ENCODE peak calls at places on chromosome 20, in six cellular contexts. V is DMS79, C is foreskin fibroblast, R is HTR-8/SVneo, J is dorsolateral prefrontal cortex, E is LoVo. Y is an unnamed sample.

GRCh38 chr20:43941476-43942212 is 27.0 kb downstream of the TOX2 start:
- DNase-seq in V (no peak), C (no peak), R (no peak), J (no peak), E (peak; percentile 41), Y (no peak)

GRCh38 chr20:3716195-3716834 is 3.9 kb upstream of the SIGLEC1 start:
- DNase-seq in V (no peak), C (peak; percentile 18), R (peak; percentile 48), J (no peak), E (peak; percentile 25), Y (no peak)

GRCh38 chr20:41344477-41344876 is 3.9 kb downstream of the LPIN3 start:
- DNase-seq in V (no peak), C (no peak), R (no peak), J (no peak), E (no peak), Y (no peak)

GRCh38 chr20:16498526-16499140 is 74.6 kb downstream of the KIF16B start:
- DNase-seq in V (no peak), C (no peak), R (no peak), J (no peak), E (no peak), Y (no peak)

GRCh38 chr20:60123096-60123495 is 164.9 kb downstream of the CDH26 start:
- DNase-seq in V (no peak), C (no peak), R (no peak), J (no peak), E (no peak), Y (no peak)

GRCh38 chr20:20930500-20930899 is 175.7 kb downstream of the LINC00237 start:
- DNase-seq in V (no peak), C (no peak), R (no peak), J (no peak), E (no peak), Y (no peak)

GRCh38 chr20:2693286-2693995 is 861 bp downstream of the EBF4 start:
- DNase-seq in V (no peak), C (no peak), R (peak; percentile 58), J (peak; percentile 28), E (no peak), Y (no peak)

GRCh38 chr20:29298759-29299613 is 1958.5 kb upstream of the DEFB115 start:
- DNase-seq in V (no peak), C (no peak), R (no peak), J (no peak), E (no peak), Y (no peak)

GRCh38 chr20:33437141-33437911 is 6.2 kb downstream of the SNTA1 start:
- DNase-seq in V (no peak), C (no peak), R (peak; percentile 63), J (peak; percentile 40), E (no peak), Y (peak; percentile 22)

GRCh38 chr20:51800769-51801219 is 1.5 kb downstream of the SALL4 start:
- DNase-seq in V (no peak), C (no peak), R (no peak), J (no peak), E (no peak), Y (no peak)

GRCh38 chr20:40812415-40813212 is 123.6 kb upstream of the MAFB start:
- DNase-seq in V (no peak), C (no peak), R (no peak), J (no peak), E (no peak), Y (no peak)

GRCh38 chr20:46954490-46955038 is 59.9 kb downstream of the EYA2 start:
- DNase-seq in V (no peak), C (peak; percentile 90), R (peak; percentile 97), J (no peak), E (no peak), Y (no peak)

GRCh38 chr20:49610701-49611538 is 43.0 kb upstream of the PTGIS start:
- DNase-seq in V (peak; percentile 65), C (no peak), R (peak; percentile 96), J (peak; percentile 74), E (peak; percentile 77), Y (peak; percentile 46)

GRCh38 chr20:3238616-3239025 is 369 bp downstream of the SLC4A11 start:
- DNase-seq in V (peak; percentile 4), C (peak; percentile 54), R (peak; percentile 71), J (no peak), E (peak; percentile 37), Y (no peak)

GRCh38 chr20:46699651-46700359 is 9.6 kb upstream of the SLC2A10 start:
- DNase-seq in V (no peak), C (no peak), R (no peak), J (no peak), E (peak; percentile 46), Y (no peak)

GRCh38 chr20:2578430-2579192 is 42.2 kb downstream of the TMC2 start:
- DNase-seq in V (no peak), C (no peak), R (no peak), J (no peak), E (no peak), Y (no peak)

GRCh38 chr20:31572042-31572700 is 32.9 kb upstream of the ID1 start:
- DNase-seq in V (no peak), C (no peak), R (peak; percentile 32), J (no peak), E (no peak), Y (no peak)

GRCh38 chr20:4817230-4817671 is 95.5 kb downstream of the PRND start:
- DNase-seq in V (no peak), C (no peak), R (no peak), J (no peak), E (no peak), Y (no peak)

GRCh38 chr20:20410678-20411077 is 42.8 kb downstream of the INSM1 start:
- DNase-seq in V (peak; percentile 25), C (no peak), R (no peak), J (peak; percentile 55), E (no peak), Y (peak; percentile 31)

GRCh38 chr20:63815613-63815862 is 15.5 kb downstream of the ZBTB46 start:
- DNase-seq in V (no peak), C (no peak), R (no peak), J (no peak), E (no peak), Y (no peak)

GRCh38 chr20:19692685-19693119 is 65.4 kb upstream of the RIN2 start:
- DNase-seq in V (no peak), C (no peak), R (peak; percentile 44), J (peak; percentile 73), E (peak; percentile 67), Y (peak; percentile 3)

GRCh38 chr20:35702051-35702823 is 3.0 kb downstream of the ROMO1 start:
- DNase-seq in V (no peak), C (peak; percentile 75), R (no peak), J (no peak), E (no peak), Y (no peak)

GRCh38 chr20:41047975-41048305 is 19.3 kb downstream of the TOP1 start:
- DNase-seq in V (no peak), C (no peak), R (peak; percentile 62), J (no peak), E (peak; percentile 51), Y (no peak)

GRCh38 chr20:41649489-41649888 is 31.3 kb upstream of the CHD6 start:
- DNase-seq in V (peak; percentile 24), C (no peak), R (no peak), J (no peak), E (no peak), Y (no peak)

GRCh38 chr20:54985100-54985499 is 509.7 kb downstream of the DOK5 start:
- DNase-seq in V (no peak), C (no peak), R (no peak), J (no peak), E (no peak), Y (no peak)

GRCh38 chr20:47687095-47687987 is 97.9 kb downstream of the SULF2 start:
- DNase-seq in V (no peak), C (no peak), R (no peak), J (no peak), E (no peak), Y (no peak)

GRCh38 chr20:61728326-61728725 is 337.4 kb downstream of the TAF4 start:
- DNase-seq in V (no peak), C (no peak), R (no peak), J (no peak), E (no peak), Y (no peak)

GRCh38 chr20:63128367-63128766 is 87.6 kb downstream of the YTHDF1 start:
- DNase-seq in V (no peak), C (no peak), R (no peak), J (no peak), E (no peak), Y (no peak)

GRCh38 chr20:653590-654426 is 808 bp upstream of the SRXN1 start:
- DNase-seq in V (no peak), C (no peak), R (no peak), J (no peak), E (no peak), Y (no peak)

GRCh38 chr20:18672826-18673225 is 85.0 kb downstream of the DTD1 start:
- DNase-seq in V (no peak), C (no peak), R (no peak), J (no peak), E (no peak), Y (no peak)